ENCODE peak calls at places on chromosome 10, in five cellular contexts. T is HEK293T, O is HepG2, I is GM12878, V is K562. P is an unnamed sample.

GRCh38 chr10:93566435-93567276 is at the start of gene FFAR4:
- DNase-seq in O (no peak), V (no peak), I (no peak), T (no peak), P (peak; percentile 53)

GRCh38 chr10:100041620-100042019 is 31.9 kb upstream of the DNMBP start:
- DNase-seq in T (no peak), I (no peak), V (no peak), O (no peak), P (no peak)

GRCh38 chr10:71216751-71217265 is 4.4 kb downstream of the UNC5B start:
- DNase-seq in T (no peak), V (no peak), O (no peak), I (no peak), P (peak; percentile 70)

GRCh38 chr10:97522071-97522470 is 23.3 kb downstream of the UBTD1 start:
- DNase-seq in O (no peak), T (no peak), I (no peak), V (no peak), P (no peak)

GRCh38 chr10:69065406-69066361 is 22.2 kb upstream of the SRGN start:
- DNase-seq in V (no peak), O (no peak), T (no peak), I (no peak), P (no peak)

GRCh38 chr10:93068411-93069244 is 5.1 kb upstream of the CYP26A1 start:
- DNase-seq in O (no peak), I (no peak), V (no peak), T (no peak), P (peak; percentile 71)

GRCh38 chr10:44628921-44629320 is 244.0 kb upstream of the CXCL12 start:
- DNase-seq in I (no peak), O (no peak), T (no peak), V (peak; percentile 11), P (no peak)

GRCh38 chr10:107496594-107496993 is 332.1 kb upstream of the SORCS1 start:
- DNase-seq in V (no peak), O (no peak), T (no peak), I (no peak), P (no peak)

GRCh38 chr10:119309423-119309770 is 102.0 kb downstream of the GRK5 start:
- DNase-seq in V (no peak), I (peak; percentile 45), O (no peak), T (no peak), P (no peak)

GRCh38 chr10:62380002-62380401 is 5.8 kb downstream of the ZNF365 start:
- DNase-seq in V (no peak), T (no peak), O (peak; percentile 10), I (no peak), P (no peak)

GRCh38 chr10:7892146-7892545 is 73.8 kb downstream of the TAF3 start:
- DNase-seq in O (no peak), V (no peak), T (no peak), I (no peak), P (no peak)

GRCh38 chr10:17805921-17806577 is 3.1 kb upstream of the MRC1 start:
- DNase-seq in T (no peak), I (no peak), O (no peak), V (no peak), P (no peak)

GRCh38 chr10:81200801-81201200 is 663.1 kb downstream of the SH2D4B start:
- DNase-seq in V (no peak), I (no peak), T (no peak), O (no peak), P (no peak)

GRCh38 chr10:17248964-17249363 is 20.9 kb downstream of the VIM start:
- DNase-seq in O (no peak), I (no peak), T (no peak), V (no peak), P (no peak)

GRCh38 chr10:114631678-114632417 is 26.2 kb downstream of the ABLIM1 start:
- DNase-seq in T (peak; percentile 59), O (peak; percentile 76), V (peak; percentile 21), I (no peak), P (peak; percentile 87)

GRCh38 chr10:5609952-5610616 is 56.3 kb downstream of the ASB13 start:
- DNase-seq in T (no peak), O (no peak), I (no peak), V (peak; percentile 43), P (no peak)

GRCh38 chr10:13165177-13165576 is 3.8 kb downstream of the MCM10 start:
- DNase-seq in I (no peak), V (no peak), O (no peak), T (no peak), P (no peak)

GRCh38 chr10:127006453-127006852 is 101.2 kb downstream of the DOCK1 start:
- DNase-seq in V (no peak), T (no peak), I (no peak), O (no peak), P (no peak)
- TF ChIP-seq FOXM1 in V (no peak), T (no peak), I (no peak), O (no peak), P (no peak)

GRCh38 chr10:103021897-103022286 is 103.8 kb downstream of the CNNM2 start:
- DNase-seq in T (no peak), I (no peak), O (peak; percentile 29), V (no peak), P (no peak)
- TF ChIP-seq FOXM1 in T (no peak), I (no peak), O (no peak), V (no peak), P (no peak)

DNA sequence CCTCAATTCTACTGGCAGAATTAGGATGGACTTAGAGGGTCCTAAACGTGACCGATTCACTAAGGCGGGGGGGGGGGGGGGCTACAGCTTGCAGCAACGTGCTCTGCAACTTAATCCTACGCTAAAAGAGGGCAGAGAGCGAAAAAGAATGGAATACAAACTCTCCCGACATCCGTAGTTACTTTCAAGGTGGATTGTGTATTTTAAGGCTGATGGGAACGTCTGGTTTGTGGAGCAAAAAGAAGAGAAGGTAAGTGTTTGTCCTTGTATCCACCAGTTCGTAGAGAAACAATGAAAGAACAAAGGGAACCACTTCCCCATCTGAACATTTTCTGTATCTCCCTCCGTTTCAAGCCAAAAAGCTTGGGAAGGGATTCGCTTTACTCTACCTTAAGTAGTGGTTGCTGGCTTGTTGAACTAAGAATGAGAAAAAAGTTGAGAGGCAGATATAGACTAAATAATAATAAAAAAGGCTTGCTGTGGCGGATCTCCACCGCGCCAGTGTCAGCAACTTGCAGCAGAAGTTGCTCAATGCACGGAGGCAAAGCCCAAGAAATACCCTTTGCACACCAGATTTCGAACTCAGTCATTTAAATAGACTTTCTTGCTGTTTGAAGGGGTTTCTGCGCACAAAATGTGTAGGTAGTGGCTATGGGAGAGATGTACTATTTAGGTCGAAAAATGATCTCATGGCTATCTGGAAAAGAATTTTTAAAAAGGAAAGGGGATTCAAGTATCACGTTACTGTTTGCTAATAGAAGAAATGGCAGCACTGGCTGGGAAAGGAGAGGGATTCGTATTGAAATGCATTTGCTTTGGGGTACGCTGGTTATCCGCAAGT is 736 bp downstream of the SKIDA1 start:
- DNase-seq in T (no peak), V (no peak), I (no peak), O (peak; percentile 61), P (no peak)
- TF ChIP-seq FOXM1 in T (no peak), V (no peak), I (no peak), O (no peak), P (no peak)

GRCh38 chr10:110354322-110354766 is 49.6 kb upstream of the SMNDC1 start:
- DNase-seq in V (peak; percentile 49), T (peak; percentile 84), O (peak; percentile 41), I (peak; percentile 58), P (peak; percentile 74)

GRCh38 chr10:110355181-110355831 is 50.6 kb upstream of the SMNDC1 start:
- DNase-seq in T (no peak), O (no peak), I (peak; percentile 58), V (no peak), P (no peak)

GRCh38 chr10:110355922-110356627 is 51.4 kb upstream of the SMNDC1 start:
- DNase-seq in T (no peak), O (no peak), I (no peak), V (no peak), P (no peak)

GRCh38 chr10:110352930-110353243 is 48.2 kb upstream of the SMNDC1 start:
- DNase-seq in O (no peak), I (no peak), T (no peak), V (no peak), P (no peak)

GRCh38 chr10:110353244-110354119 is 48.8 kb upstream of the SMNDC1 start:
- DNase-seq in I (no peak), O (no peak), V (peak; percentile 15), T (no peak), P (no peak)
- TF ChIP-seq FOXM1 in I (no peak), O (no peak), V (no peak), T (no peak), P (no peak)

GRCh38 chr10:102123223-102123622 is 3.1 kb upstream of the LDB1 start:
- DNase-seq in T (no peak), I (no peak), O (no peak), V (no peak), P (no peak)

GRCh38 chr10:102122450-102122849 is 2.3 kb upstream of the LDB1 start:
- DNase-seq in I (no peak), V (no peak), T (no peak), O (no peak), P (no peak)

GRCh38 chr10:102120142-102120986 is at the start of gene LDB1:
- DNase-seq in V (peak; percentile 70), I (no peak), T (peak; percentile 81), O (peak; percentile 62), P (peak; percentile 85)

GRCh38 chr10:102120987-102121738 is 995 bp upstream of the LDB1 start:
- DNase-seq in O (no peak), I (no peak), V (no peak), T (no peak), P (peak; percentile 74)

DNA sequence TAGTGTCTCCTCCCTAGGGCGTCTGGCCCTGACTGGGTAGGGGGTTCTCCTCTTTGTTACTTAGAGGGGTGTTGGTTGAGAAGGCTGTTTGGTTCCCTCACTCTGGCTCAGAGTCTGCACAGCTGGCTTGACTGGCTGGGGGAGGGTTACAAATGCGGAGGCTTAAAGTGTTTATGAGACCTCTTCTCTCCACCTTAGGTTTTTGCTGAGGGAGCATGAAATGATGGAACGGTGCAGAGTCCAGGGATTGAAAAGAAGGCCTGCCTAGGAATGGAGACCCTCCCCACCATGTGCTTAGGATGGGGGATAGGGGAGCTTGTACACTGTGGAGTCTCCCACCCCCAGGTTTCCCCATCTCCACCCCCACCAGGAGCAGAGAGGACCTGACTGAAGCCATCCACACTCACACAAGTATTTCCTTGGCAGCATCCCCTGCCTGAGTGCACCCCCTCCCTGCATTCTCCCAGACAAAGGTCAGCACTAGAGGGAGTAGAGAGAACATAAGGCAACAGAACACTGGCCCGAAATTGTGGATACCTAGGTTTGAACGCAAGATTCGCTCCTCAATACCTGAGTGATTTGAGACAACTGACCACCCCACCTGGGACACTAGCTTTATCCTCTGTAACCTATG is 1.7 kb upstream of the LDB1 start:
- DNase-seq in V (no peak), O (no peak), I (no peak), T (no peak), P (peak; percentile 50)
- TF ChIP-seq FOXM1 in V (no peak), O (no peak), I (no peak), T (no peak), P (no peak)

GRCh38 chr10:42783181-42783549 is 570 bp downstream of the BMS1 start:
- DNase-seq in I (no peak), T (peak; percentile 12), O (peak; percentile 16), V (no peak), P (no peak)
- TF ChIP-seq FOXM1 in I (no peak), T (no peak), O (no peak), V (no peak), P (no peak)

P was measured in SK-N-SH.